ENCODE peak calls at places on chromosomes 1 and 21, in five cellular contexts. O is A549, U is transverse colon, T is CD14-positive monocyte, A is lower leg skin. F is an unnamed sample.

GRCh38 chr1:24047101-24047459 is 64.9 kb downstream of the MYOM3 start:
- DNase-seq in O (peak), U (peak), T (no peak), A (peak), F (no peak)

GRCh38 chr1:222641269-222641948 is 23.5 kb downstream of the MIA3 start:
- DNase-seq in O (no peak), U (no peak), T (no peak), A (no peak), F (no peak)

GRCh38 chr1:41811978-41812852 is 106.5 kb downstream of the HIVEP3 start:
- DNase-seq in O (peak), U (peak), T (no peak), A (no peak), F (peak)

GRCh38 chr1:16101618-16102017 is 28.2 kb upstream of the FAM131C start:
- DNase-seq in O (no peak), U (no peak), T (no peak), A (no peak), F (no peak)

GRCh38 chr1:247829651-247830050 is 5.7 kb upstream of the OR14A16 start:
- DNase-seq in O (no peak), U (no peak), T (no peak), A (no peak), F (no peak)

GRCh38 chr1:36981126-36981525 is 53.2 kb downstream of the GRIK3 start:
- DNase-seq in O (no peak), U (no peak), T (no peak), A (no peak), F (no peak)

GRCh38 chr1:207811920-207812720 is 60.3 kb downstream of the CD46 start:
- DNase-seq in O (peak), U (no peak), T (no peak), A (no peak), F (no peak)

GRCh38 chr1:156661932-156662587 is 15.1 kb downstream of the NES start:
- DNase-seq in O (no peak), U (no peak), T (no peak), A (no peak), F (no peak)

GRCh38 chr1:183249941-183250452 is 63.9 kb downstream of the LAMC2 start:
- DNase-seq in O (no peak), U (no peak), T (no peak), A (no peak), F (no peak)

GRCh38 chr1:166489670-166490436 is 323.1 kb upstream of the FAM78B start:
- DNase-seq in O (peak), U (peak), T (peak), A (no peak), F (no peak)

GRCh38 chr1:115275216-115275615 is 62.8 kb downstream of the NGF start:
- DNase-seq in O (peak), U (no peak), T (no peak), A (no peak), F (no peak)

GRCh38 chr1:109979489-109980091 is 5.0 kb upstream of the AHCYL1 start:
- DNase-seq in O (peak), U (no peak), T (no peak), A (no peak), F (no peak)

GRCh38 chr1:26799479-26800133 is 11.9 kb downstream of the PIGV start:
- DNase-seq in O (no peak), U (peak), T (no peak), A (no peak), F (no peak)

GRCh38 chr1:210001751-210002150 is 63.7 kb downstream of the SYT14 start:
- DNase-seq in O (no peak), U (no peak), T (no peak), A (no peak), F (no peak)

GRCh38 chr1:182087951-182088350 is 26.4 kb upstream of the ZNF648 start:
- DNase-seq in O (no peak), U (no peak), T (no peak), A (no peak), F (no peak)

GRCh38 chr1:241485554-241485992 is 34.0 kb downstream of the FH start:
- DNase-seq in O (peak), U (no peak), T (no peak), A (no peak), F (no peak)

GRCh38 chr1:230891413-230891812 is 23.1 kb upstream of the C1orf198 start:
- DNase-seq in O (no peak), U (no peak), T (no peak), A (no peak), F (no peak)

GRCh38 chr1:33459766-33460543 is 12.5 kb upstream of the ZSCAN20 start:
- DNase-seq in O (no peak), U (no peak), T (no peak), A (no peak), F (no peak)

GRCh38 chr21:21929228-21929627 is 931.0 kb downstream of the NCAM2 start:
- DNase-seq in O (no peak), U (no peak), T (no peak), A (no peak), F (no peak)

GRCh38 chr1:153561401-153561985 is 4.2 kb downstream of the S100A2 start:
- DNase-seq in O (no peak), U (no peak), T (no peak), A (no peak), F (no peak)

GRCh38 chr1:17218939-17219338 is 14.0 kb downstream of the PADI1 start:
- DNase-seq in O (no peak), U (no peak), T (no peak), A (no peak), F (no peak)

GRCh38 chr1:180632326-180633088 is 685 bp downstream of the XPR1 start:
- DNase-seq in O (peak), U (peak), T (no peak), A (peak), F (no peak)

GRCh38 chr1:180633092-180634045 is 1.5 kb downstream of the XPR1 start:
- DNase-seq in O (no peak), U (no peak), T (no peak), A (no peak), F (no peak)

GRCh38 chr1:180631766-180632325 is at the start of gene XPR1:
- DNase-seq in O (peak), U (peak), T (peak), A (peak), F (peak)

GRCh38 chr1:180639871-180640270 is 8.0 kb downstream of the XPR1 start:
- DNase-seq in O (no peak), U (no peak), T (no peak), A (no peak), F (no peak)

DNA sequence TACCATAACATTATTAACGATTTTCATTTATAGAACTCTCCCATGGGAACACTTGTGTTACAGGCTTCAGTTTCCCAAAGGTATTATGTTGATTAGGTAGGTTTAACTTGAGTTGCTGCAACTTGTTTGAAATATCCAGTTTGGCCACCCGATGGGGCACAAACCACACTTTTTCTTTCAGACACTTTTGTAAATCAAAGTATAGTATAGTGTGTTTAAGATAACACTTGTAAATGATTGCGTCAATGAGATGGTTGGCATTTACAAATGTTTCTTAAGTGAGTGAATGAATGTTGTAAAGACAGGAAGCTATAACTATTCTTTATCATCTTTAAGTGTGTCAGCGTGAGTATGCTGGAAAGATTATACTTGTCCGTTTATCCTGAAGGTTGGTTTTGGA is 4.3 kb downstream of the XPR1 start:
- DNase-seq in O (peak), U (no peak), T (no peak), A (no peak), F (no peak)
- TF ChIP-seq CTCF in O (peak), U (no peak), T (no peak), A (no peak), F (peak)

GRCh38 chr1:22654692-22655091 is 1.7 kb downstream of the C1QB start:
- DNase-seq in O (peak), U (no peak), T (no peak), A (no peak), F (no peak)
- TF ChIP-seq CTCF in O (no peak), U (no peak), T (no peak), A (no peak), F (peak)

GRCh38 chr1:177928194-177928593 is 41.7 kb downstream of the SEC16B start:
- DNase-seq in O (no peak), U (no peak), T (no peak), A (no peak), F (no peak)
- TF ChIP-seq CTCF in O (no peak), U (no peak), T (no peak), A (no peak), F (peak)

DNA sequence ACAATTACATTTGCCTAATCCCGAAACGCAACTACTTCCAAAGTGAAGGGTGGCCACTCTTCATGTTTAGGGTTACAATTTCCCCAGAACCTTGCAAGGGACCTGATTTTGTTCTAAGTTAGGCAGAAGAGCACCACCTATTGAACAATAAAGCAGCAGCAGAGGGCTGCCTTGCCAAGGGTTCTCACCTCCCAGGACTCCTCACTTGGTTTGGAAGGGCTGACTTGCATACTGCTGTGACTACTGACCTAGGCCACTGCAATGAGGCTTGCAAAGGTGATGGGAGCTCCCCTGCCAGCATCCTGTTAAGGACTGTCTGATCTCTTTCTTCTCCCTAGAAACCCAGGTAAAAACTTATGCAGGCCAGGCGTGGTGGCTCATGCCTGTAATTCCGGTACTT is 14.2 kb downstream of the MTOR start:
- DNase-seq in O (no peak), U (no peak), T (no peak), A (no peak), F (no peak)
- TF ChIP-seq CTCF in O (no peak), U (no peak), T (no peak), A (no peak), F (no peak)

F was measured in AG04450.